ENCODE peak calls at places on chromosomes 11 and 22, in six cellular contexts. D is mucosa of descending colon, W is Peyer's patch, E is uterus, F is mesenchymal stem cell, G is cardiac muscle cell. U is an unnamed sample. For H3K36me3, the result is how much of the 10 kb centered on the place peaks cover.

GRCh38 chr11:125679837-125680236 is 810 bp downstream of the ACRV1 start:
- DNase-seq in D (no peak), W (no peak), E (no peak), F (no peak), G (no peak), U (no peak)

GRCh38 chr22:27032121-27032761 is 374.9 kb downstream of the MIAT start:
- DNase-seq in D (no peak), W (no peak), E (peak), F (no peak), G (peak), U (no peak)

GRCh38 chr11:18594999-18595749 is 4.4 kb upstream of the MISFA start:
- DNase-seq in D (no peak), W (no peak), E (no peak), F (no peak), G (no peak), U (peak)

GRCh38 chr11:33500865-33501479 is 199.7 kb downstream of the C11orf91 start:
- DNase-seq in D (no peak), W (no peak), E (no peak), F (peak), G (peak), U (peak)

GRCh38 chr11:96155627-96156378 is 187.2 kb downstream of the MAML2 start:
- DNase-seq in D (peak), W (peak), E (peak), F (peak), G (no peak), U (peak)

GRCh38 chr11:46281374-46281831 is 3.9 kb downstream of the CREB3L1 start:
- DNase-seq in D (peak), W (peak), E (peak), F (peak), G (no peak), U (no peak)

GRCh38 chr22:38196791-38197429 is 4.9 kb upstream of the MAFF start:
- DNase-seq in D (no peak), W (peak), E (no peak), F (no peak), G (no peak), U (no peak)

GRCh38 chr22:50399751-50400331 is 56.7 kb downstream of the PPP6R2 start:
- DNase-seq in D (no peak), W (peak), E (no peak), F (peak), G (peak), U (peak)

GRCh38 chr22:37728620-37729019 is 31.8 kb downstream of the TRIOBP start:
- DNase-seq in D (no peak), W (no peak), E (no peak), F (no peak), G (no peak), U (no peak)

GRCh38 chr22:22458896-22459588 is 49.5 kb downstream of the ZNF280B start:
- DNase-seq in D (no peak), W (no peak), E (no peak), F (no peak), G (no peak), U (no peak)

GRCh38 chr22:47621253-47621652 is 858.8 kb downstream of the TBC1D22A start:
- DNase-seq in D (no peak), W (no peak), E (no peak), F (no peak), G (no peak), U (no peak)

GRCh38 chr22:40797427-40797826 is 21.7 kb downstream of the SLC25A17 start:
- DNase-seq in D (no peak), W (no peak), E (no peak), F (peak), G (no peak), U (no peak)

GRCh38 chr22:29824677-29825076 is 13.4 kb downstream of the ASCC2 start:
- DNase-seq in D (no peak), W (no peak), E (no peak), F (no peak), G (no peak), U (no peak)
- H3K36me3 ChIP-seq in D (under half), W (under half), E (under half), F (half or more), G (under half), U (under half)

DNA sequence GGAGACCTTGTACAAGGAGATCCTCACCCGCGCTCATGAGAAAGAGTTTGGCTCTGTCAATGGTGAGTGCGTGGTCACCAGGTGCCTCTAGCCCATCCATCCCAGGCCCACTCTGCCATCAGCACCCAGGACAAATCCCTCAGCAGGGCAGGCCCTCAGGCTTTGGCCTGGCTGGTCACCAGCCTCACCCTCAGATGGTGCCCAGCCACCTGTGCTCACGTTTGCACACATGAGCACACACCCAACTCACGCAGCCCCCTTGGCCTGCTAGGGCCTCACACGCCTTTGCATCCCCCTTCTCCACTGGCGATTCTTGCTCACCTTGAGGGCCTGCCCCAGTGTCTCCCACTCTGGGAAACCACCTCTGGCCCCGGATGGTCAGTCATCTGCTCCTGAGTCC is 4.1 kb upstream of the RAB1B start:
- DNase-seq in D (no peak), W (no peak), E (no peak), F (no peak), G (no peak), U (no peak)
- H3K36me3 ChIP-seq in D (under half), W (under half), E (under half), F (half or more), G (under half), U (under half)

DNA sequence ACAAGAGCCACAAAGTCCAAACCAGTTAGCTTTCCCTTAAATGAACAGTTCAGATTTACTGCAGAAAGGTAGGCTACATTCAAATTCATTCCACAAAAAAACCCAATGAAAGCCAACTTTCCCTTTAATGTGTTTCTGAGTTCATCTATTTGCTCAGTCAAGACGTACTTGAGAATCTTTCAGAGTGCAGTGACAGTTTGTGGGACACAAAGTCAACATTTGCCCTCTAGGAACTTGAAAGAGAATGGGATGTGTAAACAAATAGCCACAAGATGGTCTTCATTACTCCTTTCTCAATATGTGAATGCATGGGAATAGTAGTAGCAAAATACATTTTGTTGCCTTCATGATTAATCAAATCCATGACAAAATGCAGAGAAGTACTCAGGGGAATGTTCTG is 15.8 kb downstream of the RTCB start:
- DNase-seq in D (no peak), W (no peak), E (no peak), F (no peak), G (no peak), U (no peak)
- H3K36me3 ChIP-seq in D (under half), W (under half), E (under half), F (half or more), G (half or more), U (half or more)

DNA sequence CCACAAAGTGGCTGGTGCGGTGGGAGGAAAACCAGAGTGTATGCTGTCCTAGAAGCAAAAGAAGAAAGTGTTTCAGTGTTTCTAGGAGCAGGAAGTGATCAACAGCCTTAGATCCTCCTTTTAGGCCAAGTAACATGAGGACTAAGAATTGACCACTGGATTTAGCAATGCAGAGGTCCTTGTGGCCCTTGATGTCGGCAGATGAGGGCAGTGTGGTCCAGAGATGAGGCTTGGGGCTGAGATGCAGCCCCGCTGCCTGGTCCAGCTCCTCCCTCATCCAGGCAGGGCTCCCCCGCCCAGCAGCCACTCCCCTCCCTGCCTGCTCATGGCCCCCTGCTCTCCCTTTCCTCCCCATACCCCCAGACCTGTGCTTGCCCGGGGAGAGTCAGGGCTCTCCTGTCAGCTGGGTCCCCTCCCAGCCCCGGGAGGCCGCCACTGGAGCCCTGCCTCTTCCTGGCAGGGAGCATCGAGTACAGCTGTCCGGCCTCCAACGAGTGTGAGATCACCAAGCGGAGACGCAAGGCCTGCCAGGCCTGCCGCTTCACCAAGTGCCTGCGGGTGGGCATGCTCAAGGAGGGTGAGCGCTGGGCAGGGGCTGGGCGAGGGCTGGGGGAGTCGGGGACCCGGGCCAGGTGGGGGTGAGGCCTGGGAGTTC is 3.7 kb downstream of the TRMT112 start:
- DNase-seq in D (peak), W (no peak), E (no peak), F (no peak), G (no peak), U (no peak)
- H3K36me3 ChIP-seq in D (under half), W (under half), E (under half), F (under half), G (under half), U (under half)

U was measured in brain microvascular endothelial cell.